ENCODE peak calls at places on chromosomes 2 and 18, in four cellular contexts. E is lung, T is C1 segment of cervical spinal cord, Q is KG1. W is an unnamed sample.

GRCh38 chr18:25237571-25238267 is 114.2 kb downstream of the ZNF521 start:
- DNase-seq in E (no peak), T (no peak), Q (no peak), W (no peak)

GRCh38 chr2:145199052-145199451 is 679.1 kb upstream of the ZEB2 start:
- DNase-seq in E (no peak), T (no peak), Q (no peak), W (peak)

GRCh38 chr2:133377599-133377998 is 190.7 kb downstream of the NCKAP5 start:
- DNase-seq in E (no peak), T (no peak), Q (no peak), W (no peak)

GRCh38 chr18:56511996-56512395 is 126.4 kb downstream of the TXNL1 start:
- DNase-seq in E (no peak), T (no peak), Q (no peak), W (no peak)

GRCh38 chr2:237563816-237564215 is 2.6 kb upstream of the PRLH start:
- DNase-seq in E (no peak), T (no peak), Q (no peak), W (no peak)

GRCh38 chr2:118046628-118047210 is 32.8 kb upstream of the CCDC93 start:
- DNase-seq in E (no peak), T (no peak), Q (peak), W (no peak)

GRCh38 chr2:8395718-8396117 is 286.1 kb upstream of the ID2 start:
- DNase-seq in E (no peak), T (no peak), Q (no peak), W (no peak)

GRCh38 chr2:20976527-20976926 is 67.3 kb downstream of the APOB start:
- DNase-seq in E (no peak), T (no peak), Q (no peak), W (no peak)

GRCh38 chr2:236507393-236508085 is 62.1 kb upstream of the ACKR3 start:
- DNase-seq in E (peak), T (peak), Q (no peak), W (peak)

GRCh38 chr2:58974881-58975280 is 733.8 kb upstream of the FANCL start:
- DNase-seq in E (no peak), T (no peak), Q (no peak), W (no peak)

GRCh38 chr18:8142131-8142711 is 467.0 kb upstream of the RAB12 start:
- DNase-seq in E (no peak), T (no peak), Q (no peak), W (no peak)

GRCh38 chr2:60094450-60094929 is 459.0 kb downstream of the BCL11A start:
- DNase-seq in E (no peak), T (no peak), Q (no peak), W (no peak)

GRCh38 chr2:182144039-182144779 is 158.6 kb downstream of the PPP1R1C start:
- DNase-seq in E (no peak), T (no peak), Q (no peak), W (no peak)

GRCh38 chr2:60336442-60337141 is 216.9 kb downstream of the BCL11A start:
- DNase-seq in E (no peak), T (no peak), Q (no peak), W (peak)

GRCh38 chr2:227536445-227536844 is 62.2 kb upstream of the SCYGR2 start:
- DNase-seq in E (no peak), T (no peak), Q (no peak), W (no peak)

GRCh38 chr18:45608400-45608799 is 6.9 kb upstream of the SLC14A2 start:
- DNase-seq in E (no peak), T (no peak), Q (no peak), W (no peak)

GRCh38 chr18:63590966-63591695 is 4.0 kb downstream of the SERPINB13 start:
- DNase-seq in E (no peak), T (no peak), Q (no peak), W (no peak)

GRCh38 chr2:126368778-126369177 is 287.2 kb upstream of the GYPC start:
- DNase-seq in E (no peak), T (no peak), Q (no peak), W (no peak)

GRCh38 chr2:126894585-126895182 is 4.0 kb upstream of the TEX51 start:
- DNase-seq in E (no peak), T (no peak), Q (no peak), W (no peak)

GRCh38 chr2:227163998-227164744 is at the start of the genes COL4A3 and COL4A4:
- DNase-seq in E (peak), T (no peak), Q (no peak), W (peak)

GRCh38 chr2:52895726-52896340 is 871.8 kb upstream of the CHAC2 start:
- DNase-seq in E (no peak), T (no peak), Q (no peak), W (no peak)

GRCh38 chr18:35777042-35777441 is 195.4 kb upstream of the RMP24 start:
- DNase-seq in E (no peak), T (no peak), Q (no peak), W (no peak)

GRCh38 chr2:109322111-109322510 is 193.1 kb downstream of the SH3RF3 start:
- DNase-seq in E (peak), T (peak), Q (no peak), W (peak)

GRCh38 chr2:201697899-201698298 is 545 bp downstream of the MPP4 start:
- DNase-seq in E (no peak), T (no peak), Q (no peak), W (peak)

GRCh38 chr2:46926863-46927262 is 11.3 kb upstream of the MCFD2 start:
- DNase-seq in E (no peak), T (no peak), Q (no peak), W (no peak)

W was measured in esophagus muscularis mucosa.